ENCODE peak calls at places on chromosomes 6 and 20, in four cellular contexts. A is naive thymus-derived CD4-positive, alpha-beta T cell; H is testis; J is psoas muscle. G is an unnamed sample. For H3K9me3, the result is how much of the 10 kb centered on the place peaks cover.

GRCh38 chr6:31660998-31661866 is 654 bp upstream of the C6orf47 start:
- DNase-seq in A (no peak), H (no peak), J (no peak), G (no peak)

GRCh38 chr6:13156381-13156780 is 172.0 kb downstream of the TBC1D7 start:
- DNase-seq in A (no peak), J (no peak), H (no peak), G (no peak)

GRCh38 chr20:23603321-23603720 is 2.4 kb downstream of the CST9 start:
- DNase-seq in J (no peak), H (no peak), A (no peak), G (no peak)

GRCh38 chr20:24166127-24166389 is 177.5 kb upstream of the GGTLC1 start:
- DNase-seq in A (no peak), J (no peak), H (no peak), G (no peak)

GRCh38 chr6:5180636-5181035 is 80.1 kb downstream of the LYRM4 start:
- DNase-seq in J (no peak), H (no peak), A (no peak), G (no peak)

GRCh38 chr6:81865712-81866111 is 113.2 kb upstream of the TENT5A start:
- DNase-seq in H (no peak), A (no peak), J (no peak), G (no peak)

GRCh38 chr6:31621991-31622390 is 1.5 kb downstream of the PRRC2A start:
- DNase-seq in A (no peak), J (no peak), H (no peak), G (no peak)

GRCh38 chr6:170097505-170098427 is 193.1 kb downstream of the DLL1 start:
- DNase-seq in H (peak), J (peak), A (no peak), G (no peak)

GRCh38 chr6:22320750-22321149 is 23.9 kb upstream of the PRL start:
- DNase-seq in J (no peak), A (no peak), H (no peak), G (no peak)

GRCh38 chr20:44746367-44747165 is 901 bp downstream of the KCNK15 start:
- DNase-seq in J (peak), H (no peak), A (no peak), G (no peak)

GRCh38 chr6:3252369-3252768 is 6.4 kb upstream of the PSMG4 start:
- DNase-seq in A (no peak), J (no peak), H (no peak), G (no peak)

GRCh38 chr6:73873081-73873480 is 177.1 kb downstream of the CD109 start:
- DNase-seq in H (no peak), A (no peak), J (no peak), G (no peak)

GRCh38 chr20:45266977-45267376 is 12.6 kb upstream of the SLPI start:
- DNase-seq in J (no peak), A (no peak), H (no peak), G (no peak)

GRCh38 chr6:28585335-28585734 is 59.7 kb downstream of the GPX5 start:
- DNase-seq in J (no peak), A (no peak), H (peak), G (no peak)

GRCh38 chr20:38211200-38212097 is 46.4 kb upstream of the TGM2 start:
- DNase-seq in J (no peak), A (no peak), H (no peak), G (no peak)

GRCh38 chr20:4369798-4370124 is 351.9 kb upstream of the PRND start:
- DNase-seq in J (no peak), H (no peak), A (no peak), G (no peak)

GRCh38 chr20:19466204-19466928 is 253.9 kb downstream of the SLC24A3 start:
- DNase-seq in A (no peak), J (no peak), H (no peak), G (no peak)

GRCh38 chr6:158611600-158612041 is 32.9 kb downstream of the DYNLT1 start:
- DNase-seq in A (no peak), H (peak), J (no peak), G (no peak)

GRCh38 chr20:21618697-21619421 is 86.6 kb upstream of the PAX1 start:
- DNase-seq in H (no peak), J (no peak), A (no peak), G (no peak)

GRCh38 chr6:53730767-53731166 is 64.0 kb upstream of the LRRC1 start:
- DNase-seq in A (no peak), J (no peak), H (no peak), G (no peak)

GRCh38 chr6:143159001-143159400 is 98.3 kb downstream of the AIG1 start:
- DNase-seq in H (no peak), J (no peak), A (no peak), G (no peak)

GRCh38 chr6:132147530-132148011 is 196.4 kb upstream of the CCN2 start:
- DNase-seq in J (no peak), A (no peak), H (no peak), G (no peak)

GRCh38 chr6:16511048-16511660 is 250.1 kb downstream of the ATXN1 start:
- DNase-seq in A (no peak), J (no peak), H (no peak), G (no peak)

DNA sequence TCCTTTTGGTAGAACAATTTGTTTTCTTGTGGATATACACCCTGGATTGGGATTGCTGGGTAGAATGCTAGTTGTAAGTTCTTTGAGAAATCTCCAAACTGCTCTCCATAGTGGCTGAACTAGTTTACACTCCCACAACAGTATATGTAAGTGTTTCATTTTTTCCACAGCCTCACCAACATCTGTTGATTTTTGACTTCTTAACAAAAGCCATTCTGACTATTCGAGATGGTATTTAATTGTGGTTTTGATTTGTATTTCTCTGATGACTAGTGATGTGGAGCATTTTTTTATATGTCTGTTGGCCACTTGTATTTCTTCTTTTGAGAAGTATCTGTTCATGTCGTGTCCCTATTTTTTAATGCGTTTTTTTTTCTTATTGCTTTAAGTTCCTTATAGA is 444.1 kb downstream of the CBLN4 start:
- DNase-seq in A (no peak), J (no peak), H (no peak), G (no peak)
- H3K9me3 ChIP-seq in A (under half), J (under half), H (under half), G (under half)

GRCh38 chr20:56014998-56015397 is 9.7 kb upstream of the CBLN4 start:
- DNase-seq in A (no peak), H (no peak), J (no peak), G (no peak)
- H3K9me3 ChIP-seq in A (under half), H (under half), J (under half), G (under half)

GRCh38 chr20:16040742-16041141 is 532.5 kb downstream of the KIF16B start:
- DNase-seq in H (no peak), A (no peak), J (no peak), G (no peak)
- H3K9me3 ChIP-seq in H (under half), A (under half), J (under half), G (under half)

DNA sequence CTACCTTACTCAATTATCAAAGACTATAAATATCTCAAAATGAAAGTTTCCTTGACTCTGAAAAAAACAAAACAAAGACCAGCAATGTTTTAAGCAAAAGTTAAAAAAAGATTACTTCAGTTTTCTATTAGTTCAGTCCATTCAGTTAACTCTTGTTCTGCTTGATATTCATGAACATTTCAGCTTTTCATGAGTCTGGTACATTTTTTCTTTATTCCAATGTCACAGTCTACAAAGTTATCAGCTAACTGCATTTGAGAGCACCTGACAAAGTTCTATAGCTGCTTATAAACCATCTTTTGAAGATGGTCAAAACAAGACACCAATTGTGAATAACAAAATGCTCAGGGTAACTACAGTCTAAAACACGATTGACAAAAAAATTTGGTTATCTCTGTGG is 156.1 kb upstream of the NOX3 start:
- DNase-seq in A (no peak), H (no peak), J (no peak), G (no peak)
- H3K9me3 ChIP-seq in A (under half), H (under half), J (under half), G (under half)

GRCh38 chr6:161128230-161128629 is 136.7 kb downstream of the MAP3K4 start:
- DNase-seq in H (no peak), A (no peak), J (no peak), G (no peak)
- H3K9me3 ChIP-seq in H (under half), A (under half), J (under half), G (under half)

GRCh38 chr6:310671-311070 is 18.4 kb downstream of the DUSP22 start:
- DNase-seq in H (no peak), J (no peak), A (no peak), G (no peak)
- H3K9me3 ChIP-seq in H (under half), J (under half), A (under half), G (under half)

DNA sequence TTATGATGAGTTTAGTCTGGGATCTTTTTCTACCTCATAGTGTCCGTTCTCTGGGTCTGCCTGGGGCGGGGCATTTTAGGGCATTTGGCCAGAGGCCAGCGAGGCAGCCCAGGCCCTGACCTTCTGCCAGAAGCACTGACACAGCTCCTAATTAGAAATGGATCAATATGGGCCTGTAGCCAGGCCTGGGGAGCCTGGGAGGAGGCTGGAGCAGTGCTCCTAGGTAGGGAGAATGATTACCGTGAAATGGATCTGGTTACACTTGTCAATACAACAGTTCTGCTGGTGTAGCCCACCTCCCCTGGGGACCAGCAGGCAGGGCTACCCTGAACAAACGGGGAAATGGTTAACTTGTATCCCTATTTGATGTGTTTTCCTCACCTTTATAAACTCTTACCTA is 23.0 kb downstream of the RALY start:
- DNase-seq in H (no peak), A (no peak), J (no peak), G (no peak)
- H3K9me3 ChIP-seq in H (under half), A (under half), J (under half), G (under half)

DNA sequence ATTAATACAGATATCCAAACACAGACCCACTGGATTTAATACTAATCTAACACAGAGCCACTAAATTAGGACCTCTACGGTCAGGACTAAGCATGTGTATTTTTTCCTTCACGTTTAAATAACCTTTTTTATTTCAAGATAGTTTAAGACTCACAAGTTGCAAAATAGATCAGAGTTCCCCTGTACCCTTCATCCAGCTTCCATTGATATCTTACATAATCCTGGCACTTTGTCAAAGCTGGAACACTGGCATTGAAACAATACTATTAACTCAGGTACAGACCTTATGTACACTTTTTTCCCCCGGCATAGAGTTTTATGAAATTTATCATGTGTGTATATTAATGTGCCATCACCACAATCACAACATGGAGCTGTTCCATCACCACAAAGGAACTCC is 2.1 kb downstream of the C6orf163 start:
- DNase-seq in H (no peak), A (no peak), J (no peak), G (no peak)
- H3K9me3 ChIP-seq in H (under half), A (under half), J (under half), G (under half)

GRCh38 chr20:49283176-49283702 is 5.4 kb upstream of the ZNFX1 start:
- DNase-seq in H (no peak), J (no peak), A (no peak), G (no peak)
- H3K9me3 ChIP-seq in H (under half), J (under half), A (under half), G (half or more)

GRCh38 chr6:130035211-130035610 is 16.8 kb downstream of the L3MBTL3 start:
- DNase-seq in A (no peak), J (no peak), H (no peak), G (no peak)

GRCh38 chr6:130033999-130034814 is 15.8 kb downstream of the L3MBTL3 start:
- DNase-seq in H (peak), A (no peak), J (no peak), G (no peak)

GRCh38 chr6:130034815-130035146 is 16.4 kb downstream of the L3MBTL3 start:
- DNase-seq in J (no peak), H (no peak), A (no peak), G (no peak)

GRCh38 chr6:130041594-130041993 is 23.2 kb downstream of the L3MBTL3 start:
- DNase-seq in A (no peak), J (no peak), H (no peak), G (no peak)

GRCh38 chr6:130037207-130037811 is 18.9 kb downstream of the L3MBTL3 start:
- DNase-seq in A (no peak), J (no peak), H (no peak), G (no peak)
- H3K9me3 ChIP-seq in A (under half), J (under half), H (under half), G (under half)